ENCODE peak calls at places on chromosomes 13 and 19, in seven cellular contexts. One of them, this sample, is unnamed.

GRCh38 chr13:111789011-111789410 is 277.9 kb upstream of the SOX1 start:
- DNase-seq in HCT116: no peak
- DNase-seq in bronchial epithelial cell: no peak
- DNase-seq in A673: no peak
- DNase-seq in hepatocyte: no peak
- DNase-seq in neural progenitor cell: no peak
- DNase-seq in breast epithelium: no peak
- DNase-seq in this sample: no peak

GRCh38 chr13:63481334-63481733 is 2065.7 kb upstream of the PCDH20 start:
- DNase-seq in A673: peak; percentile 96
- DNase-seq in bronchial epithelial cell: no peak
- DNase-seq in breast epithelium: no peak
- DNase-seq in neural progenitor cell: no peak
- DNase-seq in hepatocyte: no peak
- DNase-seq in HCT116: no peak
- DNase-seq in this sample: no peak

GRCh38 chr19:40705950-40706619 is 10.6 kb downstream of the COQ8B start:
- DNase-seq in HCT116: no peak
- DNase-seq in hepatocyte: no peak
- DNase-seq in neural progenitor cell: no peak
- DNase-seq in breast epithelium: no peak
- DNase-seq in bronchial epithelial cell: no peak
- DNase-seq in A673: no peak
- DNase-seq in this sample: no peak

GRCh38 chr19:11560404-11560988 is 1.5 kb upstream of the ELOF1 start:
- DNase-seq in bronchial epithelial cell: peak; percentile 67
- DNase-seq in HCT116: peak; percentile 77
- DNase-seq in neural progenitor cell: peak; percentile 91
- DNase-seq in hepatocyte: peak; percentile 81
- DNase-seq in A673: peak; percentile 92
- DNase-seq in breast epithelium: no peak
- DNase-seq in this sample: no peak

GRCh38 chr13:24293761-24294160 is 15.6 kb upstream of the C1QTNF9 start:
- DNase-seq in HCT116: no peak
- DNase-seq in bronchial epithelial cell: no peak
- DNase-seq in A673: peak; percentile 94
- DNase-seq in neural progenitor cell: peak; percentile 45
- DNase-seq in hepatocyte: no peak
- DNase-seq in breast epithelium: no peak
- DNase-seq in this sample: no peak

GRCh38 chr13:25778302-25778701 is 273.5 kb downstream of the SHISA2 start:
- DNase-seq in breast epithelium: no peak
- DNase-seq in HCT116: no peak
- DNase-seq in bronchial epithelial cell: no peak
- DNase-seq in A673: no peak
- DNase-seq in hepatocyte: no peak
- DNase-seq in neural progenitor cell: no peak
- DNase-seq in this sample: no peak

GRCh38 chr13:21074601-21075302 is 13.4 kb upstream of the LATS2 start:
- DNase-seq in bronchial epithelial cell: no peak
- DNase-seq in A673: no peak
- DNase-seq in breast epithelium: no peak
- DNase-seq in hepatocyte: no peak
- DNase-seq in neural progenitor cell: no peak
- DNase-seq in HCT116: no peak
- DNase-seq in this sample: no peak

GRCh38 chr13:113401452-113402415 is 37.8 kb upstream of the GRTP1 start:
- DNase-seq in A673: no peak
- DNase-seq in neural progenitor cell: no peak
- DNase-seq in HCT116: no peak
- DNase-seq in breast epithelium: no peak
- DNase-seq in hepatocyte: no peak
- DNase-seq in bronchial epithelial cell: no peak
- DNase-seq in this sample: no peak

GRCh38 chr13:39201075-39201630 is 162.9 kb downstream of the NHLRC3 start:
- DNase-seq in A673: no peak
- DNase-seq in HCT116: no peak
- DNase-seq in breast epithelium: no peak
- DNase-seq in hepatocyte: no peak
- DNase-seq in bronchial epithelial cell: no peak
- DNase-seq in neural progenitor cell: no peak
- DNase-seq in this sample: no peak

GRCh38 chr13:110320645-110321044 is 13.6 kb downstream of the COL4A2 start:
- DNase-seq in hepatocyte: no peak
- DNase-seq in breast epithelium: no peak
- DNase-seq in bronchial epithelial cell: no peak
- DNase-seq in A673: no peak
- DNase-seq in neural progenitor cell: no peak
- DNase-seq in HCT116: no peak
- DNase-seq in this sample: no peak

GRCh38 chr19:18322318-18322758 is 538 bp downstream of the LSM4 start:
- DNase-seq in hepatocyte: peak; percentile 82
- DNase-seq in A673: peak; percentile 54
- DNase-seq in HCT116: no peak
- DNase-seq in bronchial epithelial cell: peak; percentile 55
- DNase-seq in neural progenitor cell: peak; percentile 81
- DNase-seq in breast epithelium: no peak
- DNase-seq in this sample: no peak

GRCh38 chr13:77751513-77752456 is 54.3 kb downstream of the SLAIN1 start:
- DNase-seq in hepatocyte: peak; percentile 65
- DNase-seq in bronchial epithelial cell: peak; percentile 59
- DNase-seq in A673: peak; percentile 86
- DNase-seq in HCT116: peak; percentile 6
- DNase-seq in breast epithelium: no peak
- DNase-seq in neural progenitor cell: peak; percentile 62
- DNase-seq in this sample: peak; percentile 12

GRCh38 chr13:26579580-26579979 is 22.1 kb downstream of the WASF3 start:
- DNase-seq in HCT116: no peak
- DNase-seq in hepatocyte: no peak
- DNase-seq in bronchial epithelial cell: no peak
- DNase-seq in breast epithelium: no peak
- DNase-seq in neural progenitor cell: no peak
- DNase-seq in A673: no peak
- DNase-seq in this sample: no peak

GRCh38 chr13:30375436-30375835 is 46.9 kb upstream of the UBE2L5 start:
- DNase-seq in HCT116: no peak
- DNase-seq in A673: no peak
- DNase-seq in bronchial epithelial cell: no peak
- DNase-seq in breast epithelium: no peak
- DNase-seq in neural progenitor cell: no peak
- DNase-seq in hepatocyte: no peak
- DNase-seq in this sample: no peak

GRCh38 chr13:30585748-30586262 is 31.9 kb upstream of the USPL1 start:
- DNase-seq in hepatocyte: no peak
- DNase-seq in bronchial epithelial cell: peak; percentile 77
- DNase-seq in neural progenitor cell: no peak
- DNase-seq in breast epithelium: no peak
- DNase-seq in HCT116: no peak
- DNase-seq in A673: no peak
- DNase-seq in this sample: no peak

GRCh38 chr13:106513025-106513424 is 22.4 kb downstream of the EFNB2 start:
- DNase-seq in A673: no peak
- DNase-seq in hepatocyte: no peak
- DNase-seq in HCT116: no peak
- DNase-seq in bronchial epithelial cell: peak; percentile 69
- DNase-seq in neural progenitor cell: no peak
- DNase-seq in breast epithelium: no peak
- DNase-seq in this sample: peak; percentile 43

GRCh38 chr19:3374369-3375112 is 8.2 kb downstream of the NFIC start:
- DNase-seq in breast epithelium: no peak
- DNase-seq in neural progenitor cell: no peak
- DNase-seq in bronchial epithelial cell: no peak
- DNase-seq in HCT116: no peak
- DNase-seq in hepatocyte: no peak
- DNase-seq in A673: no peak
- DNase-seq in this sample: no peak

GRCh38 chr13:98175823-98176222 is 1.2 kb downstream of the RNF113B start:
- DNase-seq in HCT116: no peak
- DNase-seq in bronchial epithelial cell: no peak
- DNase-seq in hepatocyte: no peak
- DNase-seq in A673: no peak
- DNase-seq in breast epithelium: no peak
- DNase-seq in neural progenitor cell: peak; percentile 39
- DNase-seq in this sample: no peak

GRCh38 chr13:102726430-102726829 is 31.6 kb upstream of the METTL21C start:
- DNase-seq in hepatocyte: no peak
- DNase-seq in HCT116: no peak
- DNase-seq in A673: peak; percentile 31
- DNase-seq in bronchial epithelial cell: peak; percentile 34
- DNase-seq in breast epithelium: no peak
- DNase-seq in neural progenitor cell: no peak
- DNase-seq in this sample: no peak

GRCh38 chr19:4635763-4636135 is 3.6 kb upstream of the TNFAIP8L1 start:
- DNase-seq in hepatocyte: no peak
- DNase-seq in A673: no peak
- DNase-seq in breast epithelium: no peak
- DNase-seq in neural progenitor cell: peak; percentile 39
- DNase-seq in HCT116: no peak
- DNase-seq in bronchial epithelial cell: no peak
- DNase-seq in this sample: no peak

GRCh38 chr13:80083516-80084085 is 257.3 kb downstream of the SPRY2 start:
- DNase-seq in neural progenitor cell: no peak
- DNase-seq in A673: peak; percentile 91
- DNase-seq in hepatocyte: no peak
- DNase-seq in HCT116: no peak
- DNase-seq in bronchial epithelial cell: no peak
- DNase-seq in breast epithelium: no peak
- DNase-seq in this sample: no peak

GRCh38 chr13:97243915-97244820 is 22.0 kb downstream of the MBNL2 start:
- DNase-seq in HCT116: no peak
- DNase-seq in neural progenitor cell: no peak
- DNase-seq in bronchial epithelial cell: no peak
- DNase-seq in A673: no peak
- DNase-seq in hepatocyte: no peak
- DNase-seq in breast epithelium: no peak
- DNase-seq in this sample: no peak

GRCh38 chr19:34366670-34367423 is 1.9 kb downstream of the GPI start:
- DNase-seq in neural progenitor cell: no peak
- DNase-seq in breast epithelium: no peak
- DNase-seq in HCT116: no peak
- DNase-seq in A673: no peak
- DNase-seq in bronchial epithelial cell: peak; percentile 10
- DNase-seq in hepatocyte: peak; percentile 43
- DNase-seq in this sample: no peak

GRCh38 chr13:74306496-74306895 is 172.3 kb upstream of the KLF12 start:
- DNase-seq in bronchial epithelial cell: no peak
- DNase-seq in A673: peak; percentile 57
- DNase-seq in HCT116: no peak
- DNase-seq in neural progenitor cell: no peak
- DNase-seq in hepatocyte: no peak
- DNase-seq in breast epithelium: no peak
- DNase-seq in this sample: no peak

GRCh38 chr13:92966341-92966740 is 260.3 kb upstream of the GPC6 start:
- DNase-seq in hepatocyte: no peak
- DNase-seq in A673: no peak
- DNase-seq in HCT116: no peak
- DNase-seq in breast epithelium: no peak
- DNase-seq in neural progenitor cell: no peak
- DNase-seq in bronchial epithelial cell: no peak
- DNase-seq in this sample: no peak

GRCh38 chr19:1745589-1746031 is 7.7 kb upstream of the ONECUT3 start:
- DNase-seq in neural progenitor cell: peak; percentile 60
- DNase-seq in hepatocyte: no peak
- DNase-seq in bronchial epithelial cell: no peak
- DNase-seq in breast epithelium: no peak
- DNase-seq in HCT116: peak; percentile 59
- DNase-seq in A673: peak; percentile 49
- DNase-seq in this sample: no peak

GRCh38 chr19:56974554-56975207 is 134.2 kb upstream of the PEG3 start:
- DNase-seq in A673: no peak
- DNase-seq in HCT116: no peak
- DNase-seq in breast epithelium: no peak
- DNase-seq in neural progenitor cell: no peak
- DNase-seq in bronchial epithelial cell: no peak
- DNase-seq in hepatocyte: no peak
- DNase-seq in this sample: no peak

GRCh38 chr19:15649526-15649925 is 8.8 kb downstream of the CYP4F3 start:
- DNase-seq in hepatocyte: no peak
- DNase-seq in breast epithelium: no peak
- DNase-seq in neural progenitor cell: no peak
- DNase-seq in A673: no peak
- DNase-seq in HCT116: no peak
- DNase-seq in bronchial epithelial cell: no peak
- DNase-seq in this sample: no peak

GRCh38 chr13:90605690-90606089 is 741.8 kb upstream of the MIR17HG start:
- DNase-seq in breast epithelium: no peak
- DNase-seq in A673: no peak
- DNase-seq in HCT116: no peak
- DNase-seq in hepatocyte: no peak
- DNase-seq in bronchial epithelial cell: no peak
- DNase-seq in neural progenitor cell: no peak
- DNase-seq in this sample: no peak
- TF ChIP-seq CTCF in breast epithelium: no peak
- TF ChIP-seq CTCF in A673: no peak
- TF ChIP-seq CTCF in HCT116: no peak
- TF ChIP-seq CTCF in hepatocyte: no peak
- TF ChIP-seq CTCF in bronchial epithelial cell: no peak
- TF ChIP-seq CTCF in neural progenitor cell: no peak
- TF ChIP-seq CTCF in this sample: no peak

GRCh38 chr19:12726988-12727316 is 3.2 kb upstream of the TNPO2 start:
- DNase-seq in A673: no peak
- DNase-seq in bronchial epithelial cell: no peak
- DNase-seq in breast epithelium: no peak
- DNase-seq in hepatocyte: no peak
- DNase-seq in neural progenitor cell: no peak
- DNase-seq in HCT116: no peak
- DNase-seq in this sample: no peak
- H3K4me3 ChIP-seq in A673: no peak overlapping the region
- H3K4me3 ChIP-seq in bronchial epithelial cell: no peak overlapping the region
- H3K4me3 ChIP-seq in breast epithelium: no peak overlapping the region
- H3K4me3 ChIP-seq in hepatocyte: no peak overlapping the region
- H3K4me3 ChIP-seq in neural progenitor cell: no peak overlapping the region
- H3K4me3 ChIP-seq in HCT116: no peak overlapping the region
- H3K4me3 ChIP-seq in this sample: no peak overlapping the region

DNA sequence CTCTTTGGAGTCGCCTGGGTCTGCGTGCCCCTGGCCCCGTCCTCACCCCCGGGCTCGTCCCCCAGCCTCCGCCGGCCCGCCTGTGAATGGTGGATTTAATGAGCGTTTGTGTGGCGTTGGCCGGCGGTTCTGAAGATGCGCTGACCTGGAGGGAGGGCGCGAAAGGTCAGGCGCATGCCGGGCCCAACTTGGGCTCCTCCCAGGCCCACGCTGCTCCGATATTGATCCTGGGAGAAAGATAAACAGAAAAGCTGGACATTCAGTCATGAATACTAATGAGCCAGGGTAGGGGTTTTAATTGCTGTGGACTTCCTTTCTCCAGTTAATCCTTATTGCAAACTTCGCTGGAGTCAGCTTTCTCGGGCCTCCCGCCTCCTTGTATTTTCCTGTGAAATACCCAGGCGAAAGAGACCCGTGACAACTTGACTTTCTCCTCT is 10.2 kb downstream of the ZIC2 start:
- DNase-seq in neural progenitor cell: peak; percentile 83
- DNase-seq in bronchial epithelial cell: no peak
- DNase-seq in HCT116: no peak
- DNase-seq in A673: peak; percentile 82
- DNase-seq in breast epithelium: no peak
- DNase-seq in hepatocyte: no peak
- DNase-seq in this sample: no peak
- H3K27me3 ChIP-seq in neural progenitor cell: peaks cover 95% of the 10 kb centered on the region
- H3K27me3 ChIP-seq in bronchial epithelial cell: peaks cover 81% of the 10 kb centered on the region
- H3K27me3 ChIP-seq in HCT116: peaks cover 39% of the 10 kb centered on the region
- H3K27me3 ChIP-seq in A673: no peaks in the 10 kb centered on the region
- H3K27me3 ChIP-seq in breast epithelium: peaks cover 14% of the 10 kb centered on the region
- H3K27me3 ChIP-seq in hepatocyte: peaks cover 100% of the 10 kb centered on the region
- H3K27me3 ChIP-seq in this sample: peaks cover 89% of the 10 kb centered on the region

GRCh38 chr19:29687897-29688728 is 22.9 kb downstream of the PLEKHF1 start:
- DNase-seq in bronchial epithelial cell: peak; percentile 72
- DNase-seq in A673: no peak
- DNase-seq in hepatocyte: no peak
- DNase-seq in breast epithelium: no peak
- DNase-seq in neural progenitor cell: no peak
- DNase-seq in HCT116: no peak
- DNase-seq in this sample: no peak
- TF ChIP-seq CTCF in bronchial epithelial cell: no peak
- TF ChIP-seq CTCF in A673: no peak
- TF ChIP-seq CTCF in hepatocyte: no peak
- TF ChIP-seq CTCF in breast epithelium: no peak
- TF ChIP-seq CTCF in neural progenitor cell: no peak
- TF ChIP-seq CTCF in HCT116: no peak
- TF ChIP-seq CTCF in this sample: no peak

This sample was measured in kidney epithelial cell.